ENCODE peak calls at places on chromosomes 1 and 21, in four cellular contexts. H, V, N and F are unnamed samples.

GRCh38 chr1:25692560-25692959 is 76.0 kb downstream of the MAN1C1 start:
- DNase-seq in H (peak), V (no peak), N (no peak), F (peak)

GRCh38 chr1:25798666-25799345 is 1.2 kb upstream of the SELENON start:
- DNase-seq in H (no peak), V (no peak), N (no peak), F (no peak)

GRCh38 chr1:110003747-110004428 is 19.3 kb downstream of the AHCYL1 start:
- DNase-seq in H (peak), V (peak), N (peak), F (peak)

GRCh38 chr1:221039616-221040015 is 160.4 kb downstream of the HLX start:
- DNase-seq in H (no peak), V (no peak), N (no peak), F (peak)

GRCh38 chr1:30790850-30791778 is 33.5 kb upstream of the LAPTM5 start:
- DNase-seq in H (no peak), V (no peak), N (peak), F (no peak)

GRCh38 chr1:184940226-184940625 is 34.1 kb downstream of the NIBAN1 start:
- DNase-seq in H (no peak), V (no peak), N (no peak), F (no peak)

GRCh38 chr1:27572679-27573426 is 31.1 kb downstream of the AHDC1 start:
- DNase-seq in H (no peak), V (no peak), N (no peak), F (peak)

GRCh38 chr1:230285351-230285750 is 140.8 kb downstream of the PGBD5 start:
- DNase-seq in H (no peak), V (no peak), N (no peak), F (no peak)

GRCh38 chr1:116325922-116326321 is 47.1 kb upstream of the ATP1A1 start:
- DNase-seq in H (no peak), V (no peak), N (no peak), F (no peak)

GRCh38 chr1:175188936-175189335 is 3.6 kb downstream of the KIAA0040 start:
- DNase-seq in H (no peak), V (no peak), N (peak), F (peak)

GRCh38 chr1:227935826-227936225 is 11.9 kb downstream of the WNT9A start:
- DNase-seq in H (no peak), V (no peak), N (no peak), F (no peak)

GRCh38 chr1:231311696-231312095 is 26.0 kb downstream of the EXOC8 start:
- DNase-seq in H (no peak), V (no peak), N (no peak), F (no peak)

GRCh38 chr1:162918111-162918754 is 57.3 kb upstream of the CCDC190 start:
- DNase-seq in H (no peak), V (no peak), N (no peak), F (no peak)

GRCh38 chr1:96487404-96487803 is 234.2 kb upstream of the PTBP2 start:
- DNase-seq in H (no peak), V (no peak), N (no peak), F (no peak)

GRCh38 chr1:55374801-55375616 is 159.8 kb upstream of the USP24 start:
- DNase-seq in H (no peak), V (no peak), N (no peak), F (no peak)

GRCh38 chr1:67832737-67833594 is at the start of gene GNG12:
- DNase-seq in H (peak), V (no peak), N (no peak), F (peak)

GRCh38 chr1:24745711-24746582 is 700 bp downstream of the CLIC4 start:
- DNase-seq in H (peak), V (no peak), N (no peak), F (peak)

GRCh38 chr1:119404736-119405135 is 10.2 kb upstream of the HSD3B2 start:
- DNase-seq in H (no peak), V (no peak), N (no peak), F (no peak)

GRCh38 chr1:219066631-219067349 is 106.9 kb upstream of the LYPLAL1 start:
- DNase-seq in H (peak), V (no peak), N (no peak), F (no peak)

GRCh38 chr1:201213106-201213770 is 22.6 kb downstream of the IGFN1 start:
- DNase-seq in H (no peak), V (no peak), N (no peak), F (no peak)

GRCh38 chr1:208985231-208985630 is 598.3 kb upstream of the CAMK1G start:
- DNase-seq in H (no peak), V (no peak), N (no peak), F (no peak)

GRCh38 chr1:202323731-202324130 is 18.0 kb downstream of the UBE2T start:
- DNase-seq in H (no peak), V (no peak), N (no peak), F (no peak)

GRCh38 chr1:203663820-203664219 is 37.2 kb downstream of the ATP2B4 start:
- DNase-seq in H (no peak), V (no peak), N (no peak), F (no peak)

GRCh38 chr1:2978691-2979190 is 42.5 kb upstream of the ACTRT2 start:
- DNase-seq in H (no peak), V (no peak), N (no peak), F (no peak)

GRCh38 chr1:92210701-92211100 is 7.0 kb upstream of the C1orf146 start:
- DNase-seq in H (no peak), V (no peak), N (no peak), F (no peak)
- TF ChIP-seq POLR2AphosphoS2 in H (no peak), V (no peak), N (no peak), F (no peak)

GRCh38 chr1:57360846-57361407 is 62.9 kb downstream of the DAB1 start:
- DNase-seq in H (no peak), V (no peak), N (no peak), F (no peak)

GRCh38 chr1:57363643-57364042 is 60.2 kb downstream of the DAB1 start:
- DNase-seq in H (no peak), V (no peak), N (no peak), F (no peak)

GRCh38 chr1:57363165-57363564 is 60.7 kb downstream of the DAB1 start:
- DNase-seq in H (no peak), V (no peak), N (no peak), F (no peak)

GRCh38 chr1:57362480-57362879 is 61.4 kb downstream of the DAB1 start:
- DNase-seq in H (no peak), V (no peak), N (no peak), F (no peak)

DNA sequence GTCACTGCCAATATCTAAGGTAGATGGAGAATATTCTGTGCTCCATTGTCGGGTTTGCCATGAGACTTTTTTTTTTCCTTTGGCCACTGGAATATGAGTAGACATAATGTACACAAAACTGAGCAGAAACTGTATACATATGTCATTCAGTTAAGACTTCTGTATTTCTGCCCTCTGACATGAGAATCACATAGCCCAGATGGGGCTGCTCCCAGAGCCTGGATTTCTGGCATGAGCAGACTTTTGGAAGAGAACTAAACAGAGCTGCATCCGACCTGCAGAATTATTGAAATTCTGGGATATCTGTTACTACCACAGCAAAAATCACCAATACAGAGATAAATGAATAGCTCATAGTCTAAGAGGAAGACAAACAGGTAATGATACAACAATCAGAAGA is 62.3 kb downstream of the DAB1 start:
- DNase-seq in H (no peak), V (no peak), N (no peak), F (no peak)
- TF ChIP-seq RAD21 in H (no peak), V (no peak), N (no peak), F (no peak)

DNA sequence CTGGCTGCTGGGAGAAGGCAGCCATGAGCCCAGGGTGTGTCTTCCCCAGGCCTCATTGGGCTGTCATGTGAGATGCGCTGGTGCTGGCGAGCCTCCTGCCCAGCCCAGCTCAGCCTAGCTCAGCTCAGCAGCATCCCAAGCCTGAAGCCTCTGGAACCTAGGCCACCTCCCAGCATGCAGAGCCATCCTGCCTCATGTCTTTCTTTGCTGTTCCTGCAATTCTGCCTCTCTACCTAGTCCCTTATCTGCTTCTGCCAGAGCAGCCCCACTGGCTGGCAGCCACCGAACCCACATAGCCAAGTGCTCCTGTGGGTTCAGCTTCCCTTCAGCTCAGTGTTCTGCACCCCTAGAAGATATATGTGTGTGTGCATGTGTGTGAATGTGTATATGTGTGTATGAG is 291.6 kb upstream of the VAMP3 start:
- DNase-seq in H (no peak), V (no peak), N (no peak), F (no peak)
- TF ChIP-seq POLR2AphosphoS2 in H (no peak), V (no peak), N (no peak), F (no peak)

GRCh38 chr21:42081138-42081537 is 10.0 kb downstream of the UMODL1 start:
- DNase-seq in H (no peak), V (no peak), N (no peak), F (no peak)

GRCh38 chr21:42080788-42081083 is 9.6 kb downstream of the UMODL1 start:
- DNase-seq in H (no peak), V (no peak), N (no peak), F (no peak)

GRCh38 chr21:42082501-42083360 is 11.6 kb downstream of the UMODL1 start:
- DNase-seq in H (no peak), V (no peak), N (no peak), F (no peak)

GRCh38 chr21:42083361-42083690 is 12.2 kb downstream of the UMODL1 start:
- DNase-seq in H (no peak), V (no peak), N (no peak), F (no peak)

DNA sequence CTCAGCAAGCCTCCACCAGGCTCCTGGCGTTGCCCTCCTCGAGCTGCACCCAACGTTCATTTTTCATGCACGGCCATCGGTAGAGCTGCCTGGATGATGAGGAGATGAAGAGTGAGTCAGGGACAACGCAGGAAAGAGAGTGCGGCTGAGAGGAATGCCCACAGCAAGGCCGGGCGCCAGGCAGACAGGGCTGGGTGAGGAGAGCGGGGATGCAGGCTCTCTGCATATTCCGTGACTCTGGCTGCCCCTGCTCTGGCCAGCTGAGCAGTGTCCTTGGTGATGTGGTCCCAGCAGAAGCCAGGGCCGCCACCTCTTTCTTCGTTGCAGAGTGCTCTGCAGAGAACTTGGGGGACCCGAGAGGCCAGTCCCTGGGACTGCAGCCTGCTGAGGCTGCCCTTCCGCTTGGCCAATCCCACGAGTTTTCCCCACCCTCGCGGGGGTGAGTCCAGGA is 10.8 kb downstream of the UMODL1 start:
- DNase-seq in H (no peak), V (no peak), N (no peak), F (no peak)
- TF ChIP-seq RAD21 in H (no peak), V (no peak), N (no peak), F (no peak)

GRCh38 chr1:229192031-229192430 is 78.9 kb upstream of the RAB4A start:
- DNase-seq in H (no peak), V (no peak), N (no peak), F (no peak)
- TF ChIP-seq POLR2AphosphoS2 in H (no peak), V (no peak), N (no peak), F (no peak)

GRCh38 chr21:32537569-32537881 is 47.8 kb downstream of the TCP10L start:
- DNase-seq in H (no peak), V (no peak), N (no peak), F (no peak)
- TF ChIP-seq RAD21 in H (no peak), V (no peak), N (no peak), F (no peak)

GRCh38 chr21:43195131-43196021 is 26.6 kb downstream of the CRYAA start:
- DNase-seq in H (no peak), V (no peak), N (no peak), F (no peak)
- TF ChIP-seq POLR2AphosphoS2 in H (no peak), V (no peak), N (no peak), F (no peak)

GRCh38 chr1:198155253-198155652 is 1.5 kb upstream of the NEK7 start:
- DNase-seq in H (peak), V (no peak), N (no peak), F (no peak)
- TF ChIP-seq RAD21 in H (no peak), V (no peak), N (no peak), F (no peak)

DNA sequence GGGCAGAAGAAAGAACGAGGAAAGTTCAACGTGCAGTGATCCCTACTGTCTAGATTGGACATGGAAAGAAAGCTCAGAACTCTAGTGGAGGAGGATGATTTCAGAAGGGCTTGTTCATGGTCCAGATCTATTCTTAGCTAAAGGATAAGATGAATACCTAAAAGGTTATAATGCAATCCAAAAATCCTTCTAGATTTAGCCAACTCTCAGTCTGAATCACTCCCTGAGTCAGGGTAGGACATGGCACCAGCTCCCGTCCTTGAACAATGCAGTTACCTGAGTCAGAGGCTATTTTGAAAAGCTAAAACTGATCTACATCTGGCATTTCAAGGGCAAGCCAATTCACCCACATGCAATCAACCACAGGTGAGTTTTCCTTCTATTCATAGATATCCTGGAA is 38.8 kb upstream of the HIVEP3 start:
- DNase-seq in H (no peak), V (no peak), N (no peak), F (no peak)
- TF ChIP-seq POLR2AphosphoS2 in H (no peak), V (no peak), N (no peak), F (no peak)